ENCODE peak calls at places on chromosomes 16 and 17, in seven cellular contexts. B, R, D, Q, J, V and W are unnamed samples.

GRCh38 chr16:2035431-2036199 is 8.9 kb downstream of the NHERF2 start:
- DNase-seq in B (peak), R (peak), D (peak), Q (no peak), J (no peak), V (peak), W (peak)

GRCh38 chr17:67666710-67667109 is 51.0 kb upstream of the NOL11 start:
- DNase-seq in B (no peak), R (no peak), D (no peak), Q (no peak), J (no peak), V (no peak), W (no peak)

GRCh38 chr16:14325502-14325901 is 254.4 kb downstream of the MRTFB start:
- DNase-seq in B (no peak), R (no peak), D (no peak), Q (no peak), J (no peak), V (no peak), W (no peak)

GRCh38 chr16:15832241-15832640 is 24.6 kb downstream of the MYH11 start:
- DNase-seq in B (no peak), R (no peak), D (no peak), Q (no peak), J (no peak), V (no peak), W (no peak)

GRCh38 chr16:66740010-66740409 is 11.4 kb downstream of the DYNC1LI2 start:
- DNase-seq in B (peak), R (peak), D (peak), Q (peak), J (peak), V (peak), W (peak)

GRCh38 chr16:23408242-23409201 is 44.5 kb downstream of the COG7 start:
- DNase-seq in B (peak), R (peak), D (no peak), Q (no peak), J (no peak), V (peak), W (no peak)

GRCh38 chr17:43329183-43329582 is 69.6 kb upstream of the ARL4D start:
- DNase-seq in B (no peak), R (no peak), D (no peak), Q (no peak), J (no peak), V (no peak), W (no peak)

GRCh38 chr16:30774367-30775130 is 12.4 kb downstream of the RNF40 start:
- DNase-seq in B (peak), R (peak), D (no peak), Q (no peak), J (no peak), V (no peak), W (no peak)

GRCh38 chr17:72362466-72363335 is 241.9 kb downstream of the SOX9 start:
- DNase-seq in B (no peak), R (peak), D (peak), Q (no peak), J (no peak), V (peak), W (no peak)

GRCh38 chr17:12089809-12090384 is 69.2 kb downstream of the MAP2K4 start:
- DNase-seq in B (no peak), R (peak), D (peak), Q (no peak), J (no peak), V (peak), W (peak)

GRCh38 chr17:71522383-71522782 is 598.4 kb upstream of the SOX9 start:
- DNase-seq in B (peak), R (peak), D (no peak), Q (no peak), J (no peak), V (peak), W (no peak)

GRCh38 chr17:39699818-39700147 is at the start of gene ERBB2:
- DNase-seq in B (peak), R (peak), D (peak), Q (no peak), J (no peak), V (peak), W (peak)
- TF ChIP-seq EZH2 in B (no peak), R (no peak), D (no peak), Q (no peak), J (no peak), V (no peak), W (no peak)

GRCh38 chr17:31226950-31227349 is 70.1 kb downstream of the OMG start:
- DNase-seq in B (no peak), R (no peak), D (no peak), Q (no peak), J (no peak), V (no peak), W (no peak)

GRCh38 chr17:31224366-31224765 is 72.7 kb downstream of the OMG start:
- DNase-seq in B (no peak), R (no peak), D (no peak), Q (no peak), J (no peak), V (no peak), W (no peak)

GRCh38 chr17:31226373-31226772 is 70.7 kb downstream of the OMG start:
- DNase-seq in B (no peak), R (no peak), D (no peak), Q (no peak), J (no peak), V (no peak), W (no peak)

DNA sequence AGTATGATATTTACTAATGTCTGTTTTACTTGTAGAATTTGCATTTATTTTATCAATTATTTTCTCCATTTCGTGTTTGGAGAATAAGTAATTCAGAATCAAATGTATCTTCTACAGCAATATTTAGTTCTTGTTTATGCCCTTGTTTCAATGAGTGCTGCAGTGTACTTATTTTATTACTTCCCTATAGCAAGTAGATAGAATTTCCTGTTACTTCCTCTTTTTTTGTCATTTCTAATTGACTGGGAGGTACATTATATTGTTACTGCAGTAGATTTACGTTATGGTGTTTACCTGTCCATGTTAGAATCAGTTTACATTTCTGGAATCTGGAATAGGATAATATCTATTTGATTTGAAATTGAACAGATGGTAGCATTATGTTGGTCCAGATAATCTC is 71.2 kb downstream of the OMG start:
- DNase-seq in B (no peak), R (no peak), D (no peak), Q (no peak), J (no peak), V (no peak), W (no peak)
- H3K27ac ChIP-seq in B (no peak), R (no peak), D (no peak), Q (no peak), J (no peak), V (no peak), W (no peak)

DNA sequence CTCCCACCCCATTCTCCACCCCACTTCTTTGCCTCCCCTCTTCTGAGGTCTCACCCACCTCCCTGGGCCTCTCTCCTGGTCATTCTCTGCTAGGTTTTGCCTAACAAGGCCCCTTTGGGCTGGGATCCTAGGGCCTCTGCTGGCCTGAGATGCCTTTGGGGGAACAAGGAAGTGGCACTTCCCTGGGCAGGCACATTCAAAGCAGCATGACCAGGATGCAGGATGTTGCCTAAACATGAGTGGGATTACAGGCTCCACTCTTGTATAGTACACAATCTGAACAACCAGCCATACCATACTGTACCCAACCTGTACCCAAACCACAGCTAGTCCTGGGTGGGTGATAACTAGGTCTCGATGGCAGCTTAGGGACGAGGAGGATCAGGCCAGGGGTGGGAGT is 9.0 kb downstream of the GALK1 start:
- DNase-seq in B (no peak), R (no peak), D (no peak), Q (no peak), J (no peak), V (no peak), W (no peak)
- H3K9ac ChIP-seq in B (no peak), R (no peak), D (no peak), Q (no peak), J (no peak), V (no peak), W (no peak)

GRCh38 chr16:719815-720506 is 985 bp upstream of the ANTKMT start:
- DNase-seq in B (no peak), R (peak), D (peak), Q (no peak), J (peak), V (peak), W (no peak)

GRCh38 chr16:718922-719321 is 2.0 kb upstream of the ANTKMT start:
- DNase-seq in B (no peak), R (no peak), D (no peak), Q (no peak), J (no peak), V (no peak), W (no peak)

GRCh38 chr16:720990-721764 is at the start of gene ANTKMT:
- DNase-seq in B (peak), R (peak), D (peak), Q (peak), J (peak), V (peak), W (peak)

GRCh38 chr16:721765-722481 is 977 bp downstream of the ANTKMT start:
- DNase-seq in B (no peak), R (no peak), D (no peak), Q (no peak), J (peak), V (no peak), W (no peak)

DNA sequence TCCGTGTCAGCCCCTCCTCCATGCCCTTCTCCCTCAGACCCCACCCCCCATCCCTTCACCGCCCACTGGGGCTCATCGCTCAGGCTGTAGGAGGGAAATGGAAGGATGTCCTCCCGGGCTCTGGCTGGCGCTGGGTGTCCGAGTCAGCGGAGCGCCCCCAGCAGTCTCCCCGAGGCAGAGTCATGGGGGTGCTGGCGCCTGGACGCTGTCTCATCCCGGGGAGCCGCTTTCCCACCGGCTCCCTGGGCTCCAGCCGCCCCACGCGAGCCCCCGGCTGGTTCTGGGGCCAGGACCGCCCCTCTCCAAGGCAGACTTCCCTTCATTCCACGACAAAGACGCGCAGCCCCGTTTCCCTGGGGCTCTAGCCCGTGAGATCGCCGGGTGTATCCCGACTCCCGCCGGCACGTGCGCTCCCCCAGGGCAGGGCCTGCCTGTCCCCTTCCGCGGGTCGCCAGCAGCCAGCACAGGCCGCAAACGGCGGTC is 398 bp upstream of the ANTKMT start:
- DNase-seq in B (peak), R (peak), D (no peak), Q (peak), J (no peak), V (peak), W (peak)
- TF ChIP-seq EZH2 in B (no peak), R (no peak), D (no peak), Q (no peak), J (no peak), V (no peak), W (no peak)